ENCODE peak calls at places on chromosomes 7 and 10, in ten cellular contexts. M is prostate gland; F is heart left ventricle; A is CD8-positive, alpha-beta T cell; J is upper lobe of right lung; O is IMR-90; P is aorta; S is neuronal stem cell; B is endodermal cell; Y is SJSA1. R is an unnamed sample. For H3K36me3, the result is how much of the 10 kb centered on the place peaks cover.

GRCh38 chr10:89888647-89889046 is 187.3 kb downstream of the KIF20B start:
- DNase-seq in M (no peak), F (no peak), A (no peak), J (no peak), O (no peak), P (no peak), S (no peak), B (no peak), Y (no peak), R (no peak)

GRCh38 chr10:3494131-3494878 is 290.7 kb downstream of the KLF6 start:
- DNase-seq in M (no peak), F (peak), A (no peak), J (no peak), O (peak), P (peak), S (no peak), B (no peak), Y (no peak), R (no peak)

GRCh38 chr10:69268761-69269416 is 9.4 kb upstream of the HK1 start:
- DNase-seq in M (no peak), F (no peak), A (no peak), J (no peak), O (no peak), P (no peak), S (no peak), B (no peak), Y (no peak), R (no peak)

GRCh38 chr7:157335256-157335655 is 1.5 kb upstream of the DNAJB6 start:
- DNase-seq in M (no peak), F (no peak), A (no peak), J (no peak), O (no peak), P (no peak), S (no peak), B (no peak), Y (no peak), R (no peak)

GRCh38 chr10:118046491-118047362 is at the start of gene RAB11FIP2:
- DNase-seq in M (peak), F (peak), A (peak), J (peak), O (peak), P (peak), S (peak), B (peak), Y (peak), R (peak)

GRCh38 chr10:93124580-93125318 is 51.1 kb downstream of the CYP26A1 start:
- DNase-seq in M (no peak), F (no peak), A (no peak), J (no peak), O (no peak), P (no peak), S (no peak), B (no peak), Y (no peak), R (no peak)

GRCh38 chr10:129764011-129764900 is 199.8 kb downstream of the EBF3 start:
- DNase-seq in M (no peak), F (peak), A (no peak), J (peak), O (no peak), P (peak), S (no peak), B (peak), Y (no peak), R (no peak)

GRCh38 chr10:61750943-61751471 is 88.3 kb downstream of the CABCOCO1 start:
- DNase-seq in M (no peak), F (peak), A (peak), J (peak), O (peak), P (peak), S (peak), B (peak), Y (peak), R (peak)

DNA sequence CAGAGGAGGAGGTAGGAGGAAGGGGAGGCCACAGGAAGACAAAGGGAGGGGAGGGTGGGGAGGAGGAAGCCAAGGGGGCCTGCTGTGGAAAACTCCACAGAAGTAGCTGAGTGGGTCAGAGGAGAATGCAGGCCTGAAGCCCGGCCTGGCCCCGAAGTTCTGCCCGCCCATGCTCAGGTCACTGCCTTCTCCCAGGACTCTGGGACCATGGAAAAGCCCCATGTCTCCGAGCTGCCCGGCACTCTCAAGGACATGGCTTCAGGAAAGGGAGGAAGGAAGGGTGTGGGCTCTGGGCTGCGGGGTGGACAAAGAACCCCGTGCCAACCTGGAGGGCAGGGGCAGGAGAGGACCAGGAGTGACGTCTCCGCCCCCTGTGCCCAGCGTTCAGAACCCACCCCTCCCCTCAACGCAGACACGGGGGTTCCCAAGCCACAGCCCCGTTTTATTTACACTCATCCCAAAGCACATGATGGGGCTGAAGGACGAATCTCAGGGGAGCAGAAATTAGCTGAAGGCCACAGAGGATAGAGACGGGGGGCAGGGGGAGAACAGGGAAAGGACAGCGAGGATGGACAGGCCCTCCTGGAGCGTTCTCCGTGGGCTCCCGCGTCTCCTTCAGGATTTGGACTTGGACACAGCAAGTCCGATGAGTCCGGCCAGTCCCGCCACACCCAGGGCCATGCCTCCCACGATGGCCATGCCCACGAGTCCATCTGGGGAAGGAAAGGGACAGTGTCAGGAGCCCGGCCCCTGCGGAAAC is 1.8 kb upstream of the CLDN15 start:
- DNase-seq in M (no peak), F (no peak), A (no peak), J (no peak), O (no peak), P (no peak), S (no peak), B (no peak), Y (no peak), R (no peak)
- H3K27ac ChIP-seq in M (no peak), F (peak), A (no peak), J (peak), O (no peak), P (no peak), S (no peak), B (no peak), Y (no peak), R (no peak)

DNA sequence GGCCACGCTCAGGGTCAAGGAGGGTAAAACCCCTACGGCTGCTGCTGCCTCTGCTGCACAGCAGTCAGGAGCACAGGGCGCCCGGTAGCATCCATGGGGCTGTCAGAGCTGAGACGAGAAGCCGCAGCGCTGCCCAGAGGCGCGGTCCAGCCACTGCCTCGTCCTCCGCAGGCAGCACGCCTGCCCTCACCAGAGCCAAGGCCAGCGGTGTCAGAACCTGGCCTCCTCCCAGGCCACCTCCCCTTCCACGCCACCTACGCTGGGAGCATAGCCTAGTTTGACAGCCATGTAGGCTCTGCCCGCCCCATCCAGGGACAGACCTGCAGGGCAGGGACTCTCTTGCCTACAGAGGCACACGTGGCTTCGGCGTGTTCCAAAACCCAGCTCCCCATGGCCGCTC is 16.2 kb downstream of the INTS1 start:
- DNase-seq in M (no peak), F (no peak), A (no peak), J (no peak), O (no peak), P (no peak), S (no peak), B (no peak), Y (no peak), R (no peak)
- H3K36me3 ChIP-seq in M (under half), F (half or more), A (under half), J (half or more), O (half or more), P (under half), S (half or more), B (under half), Y (half or more), R (under half)

DNA sequence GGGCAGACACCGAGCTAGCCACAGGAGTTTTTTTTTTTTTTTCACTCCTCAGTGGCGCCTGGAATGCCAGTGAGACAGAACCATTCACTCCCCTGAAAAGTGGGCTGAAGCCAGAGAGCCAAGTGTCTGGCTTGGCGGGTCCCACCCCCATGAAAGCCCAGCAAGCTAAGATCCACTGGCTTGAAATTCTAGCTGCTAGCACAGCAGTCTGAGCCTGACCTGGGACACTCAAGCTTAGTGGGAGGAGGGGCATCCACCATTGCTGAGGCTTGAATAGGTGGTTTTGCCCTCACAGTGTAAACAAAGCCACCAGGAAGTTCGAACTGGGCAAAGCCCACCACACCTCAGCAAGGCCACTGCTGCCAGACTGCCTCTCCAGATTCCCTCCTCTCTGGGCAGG is 144.5 kb downstream of the LRMDA start:
- DNase-seq in M (no peak), F (no peak), A (no peak), J (no peak), O (no peak), P (no peak), S (no peak), B (no peak), Y (no peak), R (no peak)
- H3K27ac ChIP-seq in M (no peak), F (no peak), A (no peak), J (no peak), O (no peak), P (no peak), S (no peak), B (no peak), Y (no peak), R (no peak)

GRCh38 chr7:56048245-56048644 is 3.0 kb downstream of the PSPH start:
- DNase-seq in M (no peak), F (no peak), A (no peak), J (peak), O (no peak), P (no peak), S (no peak), B (no peak), Y (no peak), R (no peak)
- H3K36me3 ChIP-seq in M (under half), F (under half), A (under half), J (under half), O (under half), P (under half), S (under half), B (under half), Y (under half), R (under half)

DNA sequence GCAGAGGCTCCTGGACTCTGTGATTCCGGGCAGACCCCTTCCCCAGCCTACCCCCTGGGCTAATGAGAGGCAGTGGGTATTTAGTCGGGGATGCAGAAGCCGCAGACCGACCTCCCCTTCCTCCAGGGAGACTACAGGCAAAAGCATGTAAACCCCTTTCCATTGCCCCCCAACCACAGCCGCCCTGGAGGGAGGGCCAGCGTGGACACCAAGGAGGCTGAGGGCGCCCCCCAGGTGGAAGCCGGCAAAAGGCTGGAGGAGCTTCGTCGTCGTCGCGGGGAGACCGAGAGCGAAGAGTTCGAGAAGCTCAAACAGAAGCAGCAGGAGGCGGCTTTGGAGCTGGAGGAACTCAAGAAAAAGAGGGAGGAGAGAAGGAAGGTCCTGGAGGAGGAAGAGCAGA is 39.0 kb upstream of the AGBL3 start:
- DNase-seq in M (no peak), F (no peak), A (no peak), J (peak), O (no peak), P (no peak), S (no peak), B (no peak), Y (no peak), R (no peak)
- H3K27ac ChIP-seq in M (no peak), F (peak), A (no peak), J (no peak), O (peak), P (no peak), S (no peak), B (no peak), Y (no peak), R (no peak)

GRCh38 chr10:13729959-13730358 is 143.2 kb downstream of the PRPF18 start:
- DNase-seq in M (no peak), F (no peak), A (no peak), J (no peak), O (no peak), P (no peak), S (no peak), B (no peak), Y (no peak), R (no peak)

GRCh38 chr10:13732485-13732884 is 145.7 kb downstream of the PRPF18 start:
- DNase-seq in M (no peak), F (no peak), A (no peak), J (no peak), O (no peak), P (no peak), S (no peak), B (no peak), Y (no peak), R (no peak)

GRCh38 chr10:13731799-13732198 is 145.0 kb downstream of the PRPF18 start:
- DNase-seq in M (no peak), F (no peak), A (no peak), J (no peak), O (no peak), P (no peak), S (no peak), B (no peak), Y (no peak), R (no peak)

GRCh38 chr10:13739178-13739577 is 152.4 kb downstream of the PRPF18 start:
- DNase-seq in M (no peak), F (no peak), A (no peak), J (no peak), O (no peak), P (no peak), S (no peak), B (no peak), Y (no peak), R (no peak)

DNA sequence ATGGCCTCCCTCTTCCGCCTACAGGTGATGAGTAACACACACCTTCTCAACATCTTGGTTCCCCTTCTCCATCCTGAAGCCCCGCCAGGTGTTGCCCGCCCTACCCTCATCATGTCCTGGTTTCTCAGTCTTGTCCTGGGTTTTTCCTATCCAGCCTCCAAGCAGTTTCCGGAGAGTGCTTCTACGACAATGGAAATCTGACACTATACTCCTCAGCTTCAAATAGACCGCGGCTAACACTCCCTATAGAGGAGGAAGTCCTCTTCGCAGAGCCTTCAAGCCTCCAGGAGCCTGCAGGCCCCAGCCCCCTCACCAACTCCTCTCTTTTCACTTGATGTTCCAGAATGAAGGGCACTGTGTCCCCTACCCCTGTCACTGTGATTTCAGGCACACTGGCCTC is 147.4 kb downstream of the PRPF18 start:
- DNase-seq in M (no peak), F (no peak), A (no peak), J (no peak), O (no peak), P (no peak), S (no peak), B (no peak), Y (no peak), R (no peak)
- H3K36me3 ChIP-seq in M (under half), F (under half), A (under half), J (under half), O (under half), P (under half), S (half or more), B (under half), Y (under half), R (under half)

GRCh38 chr7:66679633-66679980 is 50.9 kb downstream of the KCTD7 start:
- DNase-seq in M (no peak), F (no peak), A (no peak), J (no peak), O (no peak), P (no peak), S (no peak), B (no peak), Y (no peak), R (no peak)
- H3K27ac ChIP-seq in M (no peak), F (no peak), A (no peak), J (no peak), O (no peak), P (no peak), S (no peak), B (no peak), Y (no peak), R (no peak)

GRCh38 chr10:43384252-43385221 is 13.1 kb downstream of the FXYD4 start:
- DNase-seq in M (no peak), F (no peak), A (no peak), J (peak), O (no peak), P (peak), S (no peak), B (no peak), Y (no peak), R (no peak)

GRCh38 chr10:43385412-43386004 is 14.1 kb downstream of the FXYD4 start:
- DNase-seq in M (no peak), F (no peak), A (no peak), J (no peak), O (no peak), P (peak), S (no peak), B (no peak), Y (no peak), R (no peak)

GRCh38 chr10:43386549-43386948 is 15.1 kb downstream of the FXYD4 start:
- DNase-seq in M (no peak), F (no peak), A (no peak), J (no peak), O (no peak), P (peak), S (no peak), B (no peak), Y (no peak), R (no peak)

GRCh38 chr10:43387678-43388032 is 16.2 kb downstream of the FXYD4 start:
- DNase-seq in M (no peak), F (no peak), A (no peak), J (no peak), O (no peak), P (peak), S (no peak), B (no peak), Y (no peak), R (no peak)

GRCh38 chr10:43386981-43387677 is 15.7 kb downstream of the FXYD4 start:
- DNase-seq in M (no peak), F (no peak), A (no peak), J (no peak), O (no peak), P (peak), S (no peak), B (no peak), Y (no peak), R (no peak)
- H3K36me3 ChIP-seq in M (under half), F (half or more), A (under half), J (half or more), O (half or more), P (under half), S (half or more), B (half or more), Y (half or more), R (under half)

DNA sequence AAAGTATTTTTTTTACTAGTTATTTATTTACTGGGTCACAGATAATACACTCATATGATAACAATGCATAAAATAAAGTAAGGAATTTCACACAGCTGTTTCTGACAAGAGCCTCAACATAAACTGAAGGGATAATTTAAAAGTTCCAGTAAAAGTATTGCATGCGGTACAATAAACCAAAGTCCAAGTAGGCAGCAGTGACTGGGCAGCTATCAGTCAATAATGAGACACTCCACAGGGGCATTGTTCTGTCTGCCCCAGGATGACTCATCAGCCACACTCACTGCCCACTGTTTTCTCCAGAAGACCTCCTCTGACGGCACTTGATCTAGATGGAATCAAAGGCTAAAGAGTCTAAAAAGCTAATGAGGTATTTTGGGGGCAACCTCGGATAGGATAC is 174.8 kb downstream of the AVL9 start:
- DNase-seq in M (no peak), F (no peak), A (no peak), J (no peak), O (peak), P (no peak), S (peak), B (peak), Y (peak), R (no peak)
- H3K27ac ChIP-seq in M (no peak), F (no peak), A (no peak), J (no peak), O (no peak), P (no peak), S (no peak), B (peak), Y (peak), R (no peak)

DNA sequence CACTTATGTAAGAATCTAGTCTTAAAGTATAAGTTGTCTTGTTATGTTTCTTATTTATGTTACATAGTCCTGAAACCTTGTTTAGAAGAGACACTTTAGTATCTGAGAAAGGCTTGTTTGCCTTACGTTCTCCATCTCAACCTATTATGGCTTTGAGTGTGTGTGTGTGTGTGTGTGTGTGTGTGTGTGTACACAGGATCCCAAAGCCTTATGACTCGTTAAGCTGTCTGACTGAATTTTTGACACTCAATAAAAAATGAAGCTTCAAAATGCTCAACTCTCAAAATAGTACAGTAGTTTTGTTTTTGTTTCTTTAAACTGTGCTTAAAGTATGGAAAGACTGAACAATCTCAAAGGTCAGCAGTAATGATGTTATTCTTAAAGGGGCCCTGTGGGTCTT is 18.0 kb downstream of the CALU start:
- DNase-seq in M (no peak), F (no peak), A (no peak), J (no peak), O (no peak), P (no peak), S (no peak), B (no peak), Y (no peak), R (no peak)
- H3K36me3 ChIP-seq in M (under half), F (half or more), A (under half), J (half or more), O (under half), P (under half), S (half or more), B (half or more), Y (half or more), R (under half)